ENCODE peak calls at places on chromosomes 16 and 17, in six cellular contexts. L, N, K, C, W and M are unnamed samples.

GRCh38 chr17:31275126-31275525 is 21.9 kb downstream of the OMG start:
- DNase-seq in L (no peak), N (no peak), K (no peak), C (no peak), W (no peak), M (no peak)

GRCh38 chr17:22505660-22506059 is 813.3 kb downstream of the KCNJ18 start:
- DNase-seq in L (no peak), N (no peak), K (no peak), C (no peak), W (no peak), M (no peak)

GRCh38 chr16:2027024-2028010 is 615 bp downstream of the NHERF2 start:
- DNase-seq in L (peak; percentile 64), N (peak; percentile 48), K (no peak), C (no peak), W (no peak), M (no peak)

GRCh38 chr16:79973320-79973719 is 372.8 kb upstream of the MAF start:
- DNase-seq in L (no peak), N (no peak), K (no peak), C (no peak), W (no peak), M (no peak)

GRCh38 chr17:31497994-31498826 is 106.7 kb downstream of the RAB11FIP4 start:
- DNase-seq in L (no peak), N (no peak), K (no peak), C (peak; percentile 58), W (no peak), M (no peak)

GRCh38 chr17:45021607-45022287 is 29.7 kb downstream of the DCAKD start:
- DNase-seq in L (peak; percentile 53), N (no peak), K (peak; percentile 67), C (peak; percentile 68), W (peak; percentile 57), M (no peak)

GRCh38 chr17:36089888-36090836 is at the start of gene CCL3:
- DNase-seq in L (no peak), N (no peak), K (peak; percentile 61), C (no peak), W (no peak), M (no peak)

GRCh38 chr16:90044111-90044551 is 24.9 kb upstream of the DBNDD1 start:
- DNase-seq in L (peak; percentile 44), N (no peak), K (peak; percentile 40), C (peak; percentile 59), W (peak; percentile 69), M (no peak)

GRCh38 chr16:1645914-1646525 is 32.1 kb upstream of the JPT2 start:
- DNase-seq in L (peak; percentile 29), N (peak; percentile 29), K (no peak), C (no peak), W (no peak), M (peak; percentile 90)

GRCh38 chr16:78844682-78845081 is 745.2 kb downstream of the WWOX start:
- DNase-seq in L (no peak), N (no peak), K (no peak), C (no peak), W (no peak), M (no peak)

GRCh38 chr17:19487009-19487600 is 46.5 kb upstream of the SLC47A1 start:
- DNase-seq in L (no peak), N (no peak), K (no peak), C (no peak), W (no peak), M (no peak)

GRCh38 chr17:66661411-66661843 is 173.5 kb upstream of the CACNG5 start:
- DNase-seq in L (peak; percentile 63), N (peak; percentile 25), K (no peak), C (peak; percentile 45), W (no peak), M (peak; percentile 81)

GRCh38 chr17:13704333-13704732 is 102.6 kb upstream of the HS3ST3A1 start:
- DNase-seq in L (peak; percentile 87), N (peak; percentile 11), K (no peak), C (no peak), W (no peak), M (no peak)

GRCh38 chr17:79944251-79944812 is 91.3 kb downstream of the TBC1D16 start:
- DNase-seq in L (no peak), N (no peak), K (no peak), C (no peak), W (no peak), M (no peak)

GRCh38 chr16:82311528-82311927 is 141.5 kb upstream of the MPHOSPH6 start:
- DNase-seq in L (no peak), N (no peak), K (no peak), C (no peak), W (no peak), M (no peak)

GRCh38 chr17:8362651-8363332 is 13.7 kb downstream of the KRABD2 start:
- DNase-seq in L (peak; percentile 56), N (peak; percentile 51), K (no peak), C (no peak), W (no peak), M (no peak)

GRCh38 chr16:51355195-51355594 is 204.1 kb upstream of the SALL1 start:
- DNase-seq in L (no peak), N (no peak), K (no peak), C (no peak), W (no peak), M (no peak)

GRCh38 chr17:601462-602303 is 113.0 kb downstream of the VPS53 start:
- DNase-seq in L (peak; percentile 80), N (no peak), K (peak; percentile 11), C (no peak), W (no peak), M (no peak)

GRCh38 chr17:72416054-72416691 is 295.4 kb downstream of the SOX9 start:
- DNase-seq in L (peak; percentile 63), N (no peak), K (no peak), C (no peak), W (no peak), M (no peak)

GRCh38 chr17:79716183-79716797 is 14.5 kb upstream of the ENPP7 start:
- DNase-seq in L (no peak), N (no peak), K (no peak), C (no peak), W (no peak), M (no peak)

GRCh38 chr17:57342141-57342540 is 85.8 kb downstream of the MSI2 start:
- DNase-seq in L (no peak), N (no peak), K (no peak), C (no peak), W (no peak), M (no peak)

GRCh38 chr17:38404174-38404943 is 23.9 kb upstream of the ARHGAP23 start:
- DNase-seq in L (no peak), N (no peak), K (no peak), C (no peak), W (no peak), M (no peak)

GRCh38 chr16:19031738-19032137 is 35.7 kb upstream of the COQ7 start:
- DNase-seq in L (no peak), N (no peak), K (no peak), C (no peak), W (no peak), M (no peak)

DNA sequence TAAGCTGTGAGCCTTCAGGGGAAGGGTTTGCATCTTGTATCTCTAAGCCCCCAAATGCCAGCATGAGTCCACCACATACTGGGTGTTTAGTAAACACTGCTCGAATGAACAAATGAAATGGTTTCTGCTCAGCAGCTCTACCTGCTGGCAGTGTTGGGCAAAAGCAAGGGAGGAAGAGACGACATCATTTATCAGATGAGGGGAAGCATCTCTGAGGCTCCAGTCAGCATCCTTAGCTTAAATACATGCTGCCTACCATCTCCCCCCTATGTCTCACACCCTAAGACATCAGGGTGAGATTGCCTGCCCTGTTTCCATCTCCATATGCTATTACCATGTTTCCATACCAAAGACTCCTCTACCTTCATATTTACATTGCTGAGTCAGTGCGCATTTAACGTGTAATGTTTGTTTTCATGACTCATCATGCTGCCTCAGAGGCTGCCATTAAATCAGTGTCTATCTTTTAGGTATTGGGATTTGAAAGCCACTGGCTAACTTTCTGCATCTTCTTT is 379.8 kb downstream of the UTP18 start:
- DNase-seq in L (no peak), N (no peak), K (no peak), C (no peak), W (no peak), M (peak; percentile 17)
- TF ChIP-seq CTCF in L (no peak), N (no peak), K (no peak), C (no peak), W (no peak), M (peak; percentile 50)

DNA sequence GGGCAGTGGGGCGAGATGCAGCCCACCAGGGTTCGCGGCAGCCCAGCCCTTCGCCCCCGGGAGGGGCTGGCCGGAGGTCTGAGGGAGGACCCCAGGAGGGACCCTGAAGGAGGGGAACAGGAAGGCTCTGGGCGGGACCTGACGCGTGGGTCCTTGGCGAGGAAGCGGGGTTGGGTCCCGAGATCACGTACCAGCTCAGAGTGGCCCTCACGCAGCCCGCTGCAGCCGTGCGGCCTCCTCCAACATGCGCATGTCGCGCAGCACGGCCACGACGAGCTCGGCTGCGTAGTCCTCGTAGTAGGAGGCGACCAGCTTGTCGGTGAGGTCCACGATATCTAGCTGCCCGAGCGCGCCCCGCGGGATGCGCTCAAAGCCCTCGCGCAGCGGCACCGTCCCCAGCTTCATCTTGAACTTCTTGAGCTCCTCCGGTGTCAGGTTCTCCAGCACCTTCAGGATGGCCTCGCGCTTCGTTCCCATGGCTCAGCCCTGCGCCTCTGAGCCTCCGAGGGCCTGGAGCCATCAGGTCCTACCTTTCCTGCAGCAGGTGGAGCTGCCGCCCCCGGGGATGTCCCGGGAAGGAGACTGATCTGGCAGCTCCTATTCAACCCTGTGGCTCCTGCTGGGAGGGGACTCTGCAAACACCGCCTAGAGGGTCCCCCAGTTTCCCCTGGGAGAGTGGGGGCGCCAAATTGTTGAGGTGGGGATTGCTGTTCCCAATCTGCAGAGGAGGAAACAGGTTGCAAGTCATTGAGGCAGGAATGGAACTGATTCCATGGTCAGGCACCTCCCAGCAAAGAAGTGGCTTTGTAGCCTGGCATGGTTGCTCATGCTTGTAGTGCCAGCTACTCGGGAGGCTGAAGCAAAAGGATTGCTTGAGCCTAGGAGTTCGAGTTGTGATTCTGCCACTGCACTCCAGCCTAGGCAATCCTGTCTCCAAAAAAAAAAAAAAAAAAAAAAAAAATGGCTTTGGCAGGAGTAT is at the start of gene PYDC1:
- DNase-seq in L (no peak), N (no peak), K (no peak), C (no peak), W (no peak), M (no peak)
- H3K4me3 ChIP-seq in L (no peak within 1 kb of the TSS), N (no peak within 1 kb of the TSS), K (no peak within 1 kb of the TSS), C (no peak within 1 kb of the TSS), W (no peak within 1 kb of the TSS), M (peak within 1 kb of the TSS; percentile 56)

DNA sequence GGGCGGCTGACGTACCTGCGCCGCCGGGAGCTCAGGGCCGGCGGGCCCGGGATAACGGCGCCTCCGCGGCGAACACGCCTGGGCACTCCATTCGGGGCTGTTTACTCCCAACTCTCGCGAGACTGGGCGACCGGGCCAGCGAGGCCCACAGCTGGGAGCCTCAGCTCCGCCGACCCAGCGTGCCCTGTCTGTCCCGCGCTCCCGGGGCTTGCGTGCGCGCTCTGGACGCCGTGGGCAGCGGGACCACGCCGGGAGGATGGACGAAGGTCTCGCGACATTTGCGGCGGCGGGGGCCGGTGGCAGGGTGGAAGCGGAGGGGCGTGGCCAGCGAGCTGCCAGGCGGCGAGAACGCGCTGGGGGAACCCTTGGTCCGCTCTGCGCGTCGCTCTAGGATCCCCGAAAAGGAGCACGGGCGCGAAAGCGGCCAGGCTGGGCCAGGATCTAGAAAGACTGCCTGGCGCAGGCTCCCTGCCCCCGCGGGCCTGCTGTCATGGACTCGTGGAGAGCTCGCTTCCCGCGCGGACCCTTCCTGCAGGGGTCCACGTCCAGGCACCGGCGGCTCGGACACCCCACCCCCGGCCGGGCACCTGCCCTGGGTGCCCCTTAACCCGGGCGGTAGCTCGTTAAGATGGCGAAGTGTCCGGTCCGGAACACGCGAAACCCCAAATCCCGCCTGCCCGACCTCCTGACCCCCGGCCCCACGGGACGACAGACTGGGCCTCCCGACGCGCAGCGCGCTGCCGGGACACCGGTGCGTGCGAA is at the start of gene MBTPS1:
- DNase-seq in L (peak; percentile 95), N (peak; percentile 95), K (peak; percentile 98), C (peak; percentile 99), W (peak; percentile 98), M (peak; percentile 90)
- TF ChIP-seq CTCF in L (no peak), N (no peak), K (no peak), C (no peak), W (no peak), M (no peak)

GRCh38 chr17:3448059-3448630 is 14.5 kb upstream of the OR1E2 start:
- DNase-seq in L (no peak), N (no peak), K (no peak), C (no peak), W (no peak), M (no peak)
- H3K4me3 ChIP-seq in L (no peak overlapping the region), N (no peak overlapping the region), K (no peak overlapping the region), C (no peak overlapping the region), W (no peak overlapping the region), M (no peak overlapping the region)